ENCODE peak calls at places on chromosomes 2 and 18, in ten cellular contexts. One of them, this sample, is unnamed.

GRCh38 chr2:189113963-189114362 is 65.6 kb downstream of the COL5A2 start:
- DNase-seq in psoas muscle: no peak
- DNase-seq in stimulated activated CD8-positive, alpha-beta memory T cell treated with anti-CD3 and anti-CD28 coated beads, Interleukin-15, amount 100 ng/mL, for 24 hours: no peak
- DNase-seq in NCI-H1092: no peak
- DNase-seq in activated CD4-positive, alpha-beta T cell treated with anti-CD3 and anti-CD28 coated beads for 48 hours: no peak
- DNase-seq in progenitor cell of endocrine pancreas: no peak
- DNase-seq in SW480: no peak
- DNase-seq in GM13977: no peak
- DNase-seq in activated T-cell treated with anti-CD3 and anti-CD28 coated beads for 24 hours: no peak
- DNase-seq in activated T-helper 1 cell treated with anti-CD3 and anti-CD28 coated beads, Interleukin-12 subunit alpha, Interleukin-12 subunit beta, Interleukin-2, Interleukin-4 antibody, amounts not matched to agents 30 ng/mL and 10 ng/mL and 1 ng/mL, durations not matched to agents 14 hours and 24 hours and 36 hours: no peak
- DNase-seq in this sample: no peak

GRCh38 chr18:3511980-3512379 is 62.0 kb downstream of the TGIF1 start:
- DNase-seq in psoas muscle: no peak
- DNase-seq in stimulated activated CD8-positive, alpha-beta memory T cell treated with anti-CD3 and anti-CD28 coated beads, Interleukin-15, amount 100 ng/mL, for 24 hours: no peak
- DNase-seq in NCI-H1092: no peak
- DNase-seq in activated CD4-positive, alpha-beta T cell treated with anti-CD3 and anti-CD28 coated beads for 48 hours: no peak
- DNase-seq in progenitor cell of endocrine pancreas: no peak
- DNase-seq in SW480: peak
- DNase-seq in GM13977: no peak
- DNase-seq in activated T-cell treated with anti-CD3 and anti-CD28 coated beads for 24 hours: no peak
- DNase-seq in activated T-helper 1 cell treated with anti-CD3 and anti-CD28 coated beads, Interleukin-12 subunit alpha, Interleukin-12 subunit beta, Interleukin-2, Interleukin-4 antibody, amounts not matched to agents 30 ng/mL and 10 ng/mL and 1 ng/mL, durations not matched to agents 14 hours and 24 hours and 36 hours: no peak
- DNase-seq in this sample: peak

GRCh38 chr18:4352746-4353522 is 102.2 kb downstream of the DLGAP1 start:
- DNase-seq in psoas muscle: no peak
- DNase-seq in stimulated activated CD8-positive, alpha-beta memory T cell treated with anti-CD3 and anti-CD28 coated beads, Interleukin-15, amount 100 ng/mL, for 24 hours: no peak
- DNase-seq in NCI-H1092: no peak
- DNase-seq in activated CD4-positive, alpha-beta T cell treated with anti-CD3 and anti-CD28 coated beads for 48 hours: no peak
- DNase-seq in progenitor cell of endocrine pancreas: no peak
- DNase-seq in SW480: no peak
- DNase-seq in GM13977: no peak
- DNase-seq in activated T-cell treated with anti-CD3 and anti-CD28 coated beads for 24 hours: no peak
- DNase-seq in activated T-helper 1 cell treated with anti-CD3 and anti-CD28 coated beads, Interleukin-12 subunit alpha, Interleukin-12 subunit beta, Interleukin-2, Interleukin-4 antibody, amounts not matched to agents 30 ng/mL and 10 ng/mL and 1 ng/mL, durations not matched to agents 14 hours and 24 hours and 36 hours: no peak
- DNase-seq in this sample: no peak

GRCh38 chr2:11892041-11892440 is 145.6 kb downstream of the LPIN1 start:
- DNase-seq in psoas muscle: no peak
- DNase-seq in stimulated activated CD8-positive, alpha-beta memory T cell treated with anti-CD3 and anti-CD28 coated beads, Interleukin-15, amount 100 ng/mL, for 24 hours: no peak
- DNase-seq in NCI-H1092: no peak
- DNase-seq in activated CD4-positive, alpha-beta T cell treated with anti-CD3 and anti-CD28 coated beads for 48 hours: no peak
- DNase-seq in progenitor cell of endocrine pancreas: no peak
- DNase-seq in SW480: no peak
- DNase-seq in GM13977: no peak
- DNase-seq in activated T-cell treated with anti-CD3 and anti-CD28 coated beads for 24 hours: no peak
- DNase-seq in activated T-helper 1 cell treated with anti-CD3 and anti-CD28 coated beads, Interleukin-12 subunit alpha, Interleukin-12 subunit beta, Interleukin-2, Interleukin-4 antibody, amounts not matched to agents 30 ng/mL and 10 ng/mL and 1 ng/mL, durations not matched to agents 14 hours and 24 hours and 36 hours: no peak
- DNase-seq in this sample: no peak

GRCh38 chr18:62505669-62506494 is 16.9 kb upstream of the ZCCHC2 start:
- DNase-seq in psoas muscle: no peak
- DNase-seq in stimulated activated CD8-positive, alpha-beta memory T cell treated with anti-CD3 and anti-CD28 coated beads, Interleukin-15, amount 100 ng/mL, for 24 hours: no peak
- DNase-seq in NCI-H1092: no peak
- DNase-seq in activated CD4-positive, alpha-beta T cell treated with anti-CD3 and anti-CD28 coated beads for 48 hours: peak
- DNase-seq in progenitor cell of endocrine pancreas: no peak
- DNase-seq in SW480: no peak
- DNase-seq in GM13977: peak
- DNase-seq in activated T-cell treated with anti-CD3 and anti-CD28 coated beads for 24 hours: no peak
- DNase-seq in activated T-helper 1 cell treated with anti-CD3 and anti-CD28 coated beads, Interleukin-12 subunit alpha, Interleukin-12 subunit beta, Interleukin-2, Interleukin-4 antibody, amounts not matched to agents 30 ng/mL and 10 ng/mL and 1 ng/mL, durations not matched to agents 14 hours and 24 hours and 36 hours: peak
- DNase-seq in this sample: peak

GRCh38 chr2:18436408-18437077 is 123.9 kb downstream of the RDH14 start:
- DNase-seq in psoas muscle: no peak
- DNase-seq in stimulated activated CD8-positive, alpha-beta memory T cell treated with anti-CD3 and anti-CD28 coated beads, Interleukin-15, amount 100 ng/mL, for 24 hours: no peak
- DNase-seq in NCI-H1092: no peak
- DNase-seq in activated CD4-positive, alpha-beta T cell treated with anti-CD3 and anti-CD28 coated beads for 48 hours: no peak
- DNase-seq in progenitor cell of endocrine pancreas: no peak
- DNase-seq in SW480: no peak
- DNase-seq in GM13977: no peak
- DNase-seq in activated T-cell treated with anti-CD3 and anti-CD28 coated beads for 24 hours: no peak
- DNase-seq in activated T-helper 1 cell treated with anti-CD3 and anti-CD28 coated beads, Interleukin-12 subunit alpha, Interleukin-12 subunit beta, Interleukin-2, Interleukin-4 antibody, amounts not matched to agents 30 ng/mL and 10 ng/mL and 1 ng/mL, durations not matched to agents 14 hours and 24 hours and 36 hours: no peak
- DNase-seq in this sample: no peak

GRCh38 chr2:240123821-240124650 is 12.1 kb downstream of the COPS9 start:
- DNase-seq in psoas muscle: peak
- DNase-seq in stimulated activated CD8-positive, alpha-beta memory T cell treated with anti-CD3 and anti-CD28 coated beads, Interleukin-15, amount 100 ng/mL, for 24 hours: no peak
- DNase-seq in NCI-H1092: no peak
- DNase-seq in activated CD4-positive, alpha-beta T cell treated with anti-CD3 and anti-CD28 coated beads for 48 hours: no peak
- DNase-seq in progenitor cell of endocrine pancreas: no peak
- DNase-seq in SW480: no peak
- DNase-seq in GM13977: no peak
- DNase-seq in activated T-cell treated with anti-CD3 and anti-CD28 coated beads for 24 hours: no peak
- DNase-seq in activated T-helper 1 cell treated with anti-CD3 and anti-CD28 coated beads, Interleukin-12 subunit alpha, Interleukin-12 subunit beta, Interleukin-2, Interleukin-4 antibody, amounts not matched to agents 30 ng/mL and 10 ng/mL and 1 ng/mL, durations not matched to agents 14 hours and 24 hours and 36 hours: no peak
- DNase-seq in this sample: no peak

GRCh38 chr2:15159751-15160177 is 401.4 kb downstream of the NBAS start:
- DNase-seq in psoas muscle: no peak
- DNase-seq in stimulated activated CD8-positive, alpha-beta memory T cell treated with anti-CD3 and anti-CD28 coated beads, Interleukin-15, amount 100 ng/mL, for 24 hours: no peak
- DNase-seq in NCI-H1092: no peak
- DNase-seq in activated CD4-positive, alpha-beta T cell treated with anti-CD3 and anti-CD28 coated beads for 48 hours: no peak
- DNase-seq in progenitor cell of endocrine pancreas: no peak
- DNase-seq in SW480: peak
- DNase-seq in GM13977: no peak
- DNase-seq in activated T-cell treated with anti-CD3 and anti-CD28 coated beads for 24 hours: no peak
- DNase-seq in activated T-helper 1 cell treated with anti-CD3 and anti-CD28 coated beads, Interleukin-12 subunit alpha, Interleukin-12 subunit beta, Interleukin-2, Interleukin-4 antibody, amounts not matched to agents 30 ng/mL and 10 ng/mL and 1 ng/mL, durations not matched to agents 14 hours and 24 hours and 36 hours: no peak
- DNase-seq in this sample: peak

GRCh38 chr2:36184848-36185247 is 170.7 kb upstream of the CRIM1 start:
- DNase-seq in psoas muscle: no peak
- DNase-seq in stimulated activated CD8-positive, alpha-beta memory T cell treated with anti-CD3 and anti-CD28 coated beads, Interleukin-15, amount 100 ng/mL, for 24 hours: no peak
- DNase-seq in NCI-H1092: no peak
- DNase-seq in activated CD4-positive, alpha-beta T cell treated with anti-CD3 and anti-CD28 coated beads for 48 hours: no peak
- DNase-seq in progenitor cell of endocrine pancreas: no peak
- DNase-seq in SW480: no peak
- DNase-seq in GM13977: no peak
- DNase-seq in activated T-cell treated with anti-CD3 and anti-CD28 coated beads for 24 hours: no peak
- DNase-seq in activated T-helper 1 cell treated with anti-CD3 and anti-CD28 coated beads, Interleukin-12 subunit alpha, Interleukin-12 subunit beta, Interleukin-2, Interleukin-4 antibody, amounts not matched to agents 30 ng/mL and 10 ng/mL and 1 ng/mL, durations not matched to agents 14 hours and 24 hours and 36 hours: no peak
- DNase-seq in this sample: no peak

GRCh38 chr18:864872-865273 is 39.8 kb upstream of the ADCYAP1 start:
- DNase-seq in psoas muscle: peak
- DNase-seq in stimulated activated CD8-positive, alpha-beta memory T cell treated with anti-CD3 and anti-CD28 coated beads, Interleukin-15, amount 100 ng/mL, for 24 hours: no peak
- DNase-seq in NCI-H1092: peak
- DNase-seq in activated CD4-positive, alpha-beta T cell treated with anti-CD3 and anti-CD28 coated beads for 48 hours: peak
- DNase-seq in progenitor cell of endocrine pancreas: peak
- DNase-seq in SW480: peak
- DNase-seq in GM13977: peak
- DNase-seq in activated T-cell treated with anti-CD3 and anti-CD28 coated beads for 24 hours: peak
- DNase-seq in activated T-helper 1 cell treated with anti-CD3 and anti-CD28 coated beads, Interleukin-12 subunit alpha, Interleukin-12 subunit beta, Interleukin-2, Interleukin-4 antibody, amounts not matched to agents 30 ng/mL and 10 ng/mL and 1 ng/mL, durations not matched to agents 14 hours and 24 hours and 36 hours: peak
- DNase-seq in this sample: peak

GRCh38 chr2:231488331-231488730 is 24.0 kb upstream of the NCL start:
- DNase-seq in psoas muscle: no peak
- DNase-seq in stimulated activated CD8-positive, alpha-beta memory T cell treated with anti-CD3 and anti-CD28 coated beads, Interleukin-15, amount 100 ng/mL, for 24 hours: no peak
- DNase-seq in NCI-H1092: no peak
- DNase-seq in activated CD4-positive, alpha-beta T cell treated with anti-CD3 and anti-CD28 coated beads for 48 hours: no peak
- DNase-seq in progenitor cell of endocrine pancreas: no peak
- DNase-seq in SW480: no peak
- DNase-seq in GM13977: no peak
- DNase-seq in activated T-cell treated with anti-CD3 and anti-CD28 coated beads for 24 hours: no peak
- DNase-seq in activated T-helper 1 cell treated with anti-CD3 and anti-CD28 coated beads, Interleukin-12 subunit alpha, Interleukin-12 subunit beta, Interleukin-2, Interleukin-4 antibody, amounts not matched to agents 30 ng/mL and 10 ng/mL and 1 ng/mL, durations not matched to agents 14 hours and 24 hours and 36 hours: no peak
- DNase-seq in this sample: no peak

GRCh38 chr2:168526641-168527040 is 70.6 kb downstream of the CERS6 start:
- DNase-seq in psoas muscle: no peak
- DNase-seq in stimulated activated CD8-positive, alpha-beta memory T cell treated with anti-CD3 and anti-CD28 coated beads, Interleukin-15, amount 100 ng/mL, for 24 hours: no peak
- DNase-seq in NCI-H1092: peak
- DNase-seq in activated CD4-positive, alpha-beta T cell treated with anti-CD3 and anti-CD28 coated beads for 48 hours: no peak
- DNase-seq in progenitor cell of endocrine pancreas: no peak
- DNase-seq in SW480: no peak
- DNase-seq in GM13977: no peak
- DNase-seq in activated T-cell treated with anti-CD3 and anti-CD28 coated beads for 24 hours: no peak
- DNase-seq in activated T-helper 1 cell treated with anti-CD3 and anti-CD28 coated beads, Interleukin-12 subunit alpha, Interleukin-12 subunit beta, Interleukin-2, Interleukin-4 antibody, amounts not matched to agents 30 ng/mL and 10 ng/mL and 1 ng/mL, durations not matched to agents 14 hours and 24 hours and 36 hours: no peak
- DNase-seq in this sample: no peak

This sample was measured in erythroblast.